ENCODE peak calls at places on chromosomes 6 and 20, in eight cellular contexts. J, L, Z, Q, O, D, W and X are unnamed samples.

GRCh38 chr20:62066983-62067433 is 1.3 kb upstream of the TAF4 start:
- DNase-seq in J (no peak), L (no peak), Z (no peak), Q (peak; percentile 36), O (no peak), D (no peak), W (no peak), X (peak; percentile 15)

GRCh38 chr20:46088409-46089075 is 1.2 kb downstream of the NCOA5 start:
- DNase-seq in J (no peak), L (no peak), Z (no peak), Q (no peak), O (no peak), D (no peak), W (no peak), X (peak; percentile 30)

GRCh38 chr6:131519670-131520436 is 53.2 kb upstream of the ARG1 start:
- DNase-seq in J (no peak), L (peak; percentile 40), Z (peak; percentile 27), Q (no peak), O (no peak), D (peak; percentile 15), W (no peak), X (peak; percentile 57)

GRCh38 chr6:45426251-45426650 is 48.5 kb upstream of the SUPT3H start:
- DNase-seq in J (no peak), L (no peak), Z (no peak), Q (no peak), O (no peak), D (no peak), W (no peak), X (no peak)

GRCh38 chr6:85677243-85677956 is 34.7 kb upstream of the SYNCRIP start:
- DNase-seq in J (no peak), L (no peak), Z (no peak), Q (no peak), O (no peak), D (peak; percentile 38), W (no peak), X (no peak)

GRCh38 chr6:63372951-63373533 is 53.3 kb upstream of the LGSN start:
- DNase-seq in J (no peak), L (no peak), Z (no peak), Q (no peak), O (no peak), D (no peak), W (no peak), X (peak; percentile 39)

GRCh38 chr6:161694995-161695394 is 421.1 kb upstream of the AGPAT4 start:
- DNase-seq in J (no peak), L (peak; percentile 34), Z (no peak), Q (no peak), O (no peak), D (no peak), W (no peak), X (no peak)

GRCh38 chr20:58751956-58752355 is 59.4 kb downstream of the NPEPL1 start:
- DNase-seq in J (no peak), L (no peak), Z (no peak), Q (no peak), O (no peak), D (no peak), W (no peak), X (no peak)

GRCh38 chr6:104689551-104690205 is 170.0 kb downstream of the HACE1 start:
- DNase-seq in J (no peak), L (peak; percentile 74), Z (no peak), Q (no peak), O (no peak), D (no peak), W (no peak), X (peak; percentile 71)

GRCh38 chr20:3796477-3797225 is 541 bp downstream of the CDC25B start:
- DNase-seq in J (peak; percentile 77), L (no peak), Z (no peak), Q (no peak), O (no peak), D (no peak), W (peak; percentile 34), X (no peak)

GRCh38 chr20:3797226-3797545 is 1.1 kb downstream of the CDC25B start:
- DNase-seq in J (no peak), L (no peak), Z (no peak), Q (no peak), O (no peak), D (no peak), W (peak; percentile 18), X (no peak)

GRCh38 chr20:3797592-3798404 is 1.7 kb downstream of the CDC25B start:
- DNase-seq in J (no peak), L (no peak), Z (no peak), Q (no peak), O (no peak), D (no peak), W (peak; percentile 23), X (no peak)

GRCh38 chr20:3795511-3796468 is at the start of gene CDC25B:
- DNase-seq in J (peak; percentile 94), L (peak; percentile 89), Z (peak; percentile 90), Q (peak; percentile 92), O (peak; percentile 95), D (no peak), W (peak; percentile 94), X (peak; percentile 67)

GRCh38 chr20:3794701-3795420 is 1.2 kb upstream of the CDC25B start:
- DNase-seq in J (peak; percentile 62), L (no peak), Z (no peak), Q (no peak), O (no peak), D (no peak), W (no peak), X (no peak)
- H3K4me3 ChIP-seq in J (no peak overlapping the region), L (peak overlapping the region; percentile 83), Z (peak overlapping the region; percentile 57), Q (no peak overlapping the region), O (peak overlapping the region; percentile 71), D (peak overlapping the region; percentile 61), W (peak overlapping the region; percentile 68), X (no peak overlapping the region)

GRCh38 chr20:51767867-51768758 is at the start of gene ATP9A:
- DNase-seq in J (peak; percentile 74), L (no peak), Z (peak; percentile 30), Q (peak; percentile 43), O (peak; percentile 34), D (no peak), W (peak; percentile 40), X (no peak)

GRCh38 chr20:51763965-51764602 is 4.1 kb downstream of the ATP9A start:
- DNase-seq in J (no peak), L (no peak), Z (no peak), Q (no peak), O (no peak), D (no peak), W (no peak), X (no peak)

GRCh38 chr20:51768759-51769517 is 748 bp upstream of the ATP9A start:
- DNase-seq in J (no peak), L (no peak), Z (no peak), Q (no peak), O (no peak), D (no peak), W (no peak), X (no peak)

GRCh38 chr20:51769941-51770615 is 1.9 kb upstream of the ATP9A start:
- DNase-seq in J (no peak), L (no peak), Z (no peak), Q (no peak), O (no peak), D (no peak), W (no peak), X (no peak)

DNA sequence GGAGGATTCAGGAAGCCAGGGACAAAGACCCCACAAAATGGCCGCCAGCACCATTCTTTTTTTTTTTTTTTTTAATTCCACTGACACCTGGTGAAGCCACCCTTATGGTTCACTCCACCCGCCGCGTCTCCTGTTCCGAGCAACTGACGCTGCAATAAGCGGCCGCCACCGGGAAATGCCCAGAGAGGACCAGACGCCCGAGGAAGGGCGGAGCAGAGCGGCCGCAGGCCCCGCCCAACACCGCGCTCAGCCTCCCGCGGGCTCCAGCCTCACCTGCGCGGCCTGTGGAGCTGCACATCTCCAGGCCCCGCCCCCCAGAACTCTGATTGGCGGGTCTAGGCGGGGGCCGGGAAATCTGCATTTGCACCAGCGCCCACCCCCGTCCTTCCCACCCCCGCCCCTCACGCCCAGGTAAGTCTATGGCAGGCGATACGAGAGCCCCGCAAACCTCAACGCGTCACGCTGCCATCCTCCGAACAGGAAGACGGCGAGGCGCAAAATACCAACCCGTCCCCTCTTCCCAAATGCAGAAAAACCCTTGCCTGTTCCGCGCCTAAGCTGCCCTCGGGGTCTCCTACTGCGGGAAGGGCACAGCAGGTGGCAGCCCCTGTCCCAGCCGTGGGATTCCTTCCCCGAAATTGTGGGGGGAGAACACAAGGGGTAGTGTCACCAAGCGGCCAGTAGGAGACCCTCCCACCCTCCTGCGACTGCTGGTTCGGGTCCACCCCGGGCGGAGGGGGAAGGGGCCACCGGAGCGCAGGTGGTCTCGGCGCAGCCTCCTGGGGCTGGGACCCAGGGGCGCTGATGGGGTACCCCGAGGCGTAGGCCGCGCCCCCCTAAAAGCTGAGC is 948 bp downstream of the ATP9A start:
- DNase-seq in J (peak; percentile 96), L (no peak), Z (peak; percentile 94), Q (peak; percentile 92), O (peak; percentile 65), D (peak; percentile 36), W (peak; percentile 78), X (peak; percentile 71)
- TF ChIP-seq CTCF in J (no peak), L (peak; percentile 58), Z (peak; percentile 38), Q (peak; percentile 47), O (peak; percentile 40), D (peak; percentile 52), W (no peak), X (peak; percentile 46)

GRCh38 chr20:23670361-23670760 is 18.5 kb downstream of the CST4 start:
- DNase-seq in J (no peak), L (no peak), Z (no peak), Q (no peak), O (no peak), D (no peak), W (no peak), X (no peak)

GRCh38 chr20:23673209-23673608 is 15.6 kb downstream of the CST4 start:
- DNase-seq in J (no peak), L (no peak), Z (no peak), Q (no peak), O (no peak), D (no peak), W (no peak), X (no peak)

GRCh38 chr20:23671479-23671878 is 17.4 kb downstream of the CST4 start:
- DNase-seq in J (no peak), L (no peak), Z (no peak), Q (no peak), O (no peak), D (no peak), W (no peak), X (no peak)

GRCh38 chr20:23669866-23670265 is 19.0 kb downstream of the CST4 start:
- DNase-seq in J (no peak), L (no peak), Z (no peak), Q (no peak), O (no peak), D (no peak), W (no peak), X (no peak)

DNA sequence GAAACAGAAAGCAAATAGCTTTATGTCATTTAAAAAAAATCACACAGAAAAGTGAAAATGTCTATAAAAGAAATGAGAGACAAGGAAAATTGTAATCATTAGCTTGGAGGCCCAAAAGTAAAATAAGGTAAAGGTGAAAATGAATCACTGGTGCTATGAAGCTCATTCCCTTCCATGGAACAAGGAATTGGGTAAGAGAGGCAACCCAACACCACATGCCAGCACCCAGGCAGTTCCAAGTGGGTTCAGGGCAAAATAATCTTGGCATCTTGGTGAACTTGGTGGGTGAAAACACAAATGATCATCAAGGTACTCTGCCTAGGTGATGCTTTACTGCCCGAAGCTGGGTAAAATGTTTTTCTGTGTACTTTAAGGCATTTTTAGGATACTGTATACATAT is 16.7 kb downstream of the CST4 start:
- DNase-seq in J (no peak), L (no peak), Z (no peak), Q (no peak), O (no peak), D (no peak), W (no peak), X (no peak)
- H3K36me3 ChIP-seq in J (no peaks in the 10 kb centered on the region), L (no peaks in the 10 kb centered on the region), Z (no peaks in the 10 kb centered on the region), Q (no peaks in the 10 kb centered on the region), O (no peaks in the 10 kb centered on the region), D (no peaks in the 10 kb centered on the region), W (no peaks in the 10 kb centered on the region), X (no peaks in the 10 kb centered on the region)

GRCh38 chr6:42507195-42507594 is 55.5 kb upstream of the TRERF1 start:
- DNase-seq in J (no peak), L (no peak), Z (no peak), Q (no peak), O (no peak), D (no peak), W (no peak), X (no peak)
- H3K4me3 ChIP-seq in J (no peak overlapping the region), L (no peak overlapping the region), Z (no peak overlapping the region), Q (no peak overlapping the region), O (no peak overlapping the region), D (no peak overlapping the region), W (no peak overlapping the region), X (no peak overlapping the region)